ENCODE peak calls at places on chromosomes 3 and 15, in six cellular contexts. X is choroid plexus epithelial cell, S is Peyer's patch, E is GM06990, M is MM.1S, O is fibroblast of the aortic adventitia. D is an unnamed sample.

GRCh38 chr15:64809649-64810498 is 15.6 kb downstream of the PIF1 start:
- DNase-seq in X (peak; percentile 78), S (peak; percentile 79), E (peak; percentile 54), M (peak; percentile 59), O (peak; percentile 74), D (peak; percentile 25)

GRCh38 chr3:184884359-184885017 is 72.5 kb downstream of the VPS8 start:
- DNase-seq in X (no peak), S (no peak), E (peak; percentile 22), M (peak; percentile 73), O (no peak), D (no peak)

GRCh38 chr3:64049136-64049535 is 25.8 kb upstream of the PSMD6 start:
- DNase-seq in X (peak; percentile 5), S (no peak), E (no peak), M (no peak), O (peak; percentile 39), D (no peak)

GRCh38 chr3:89586256-89586655 is 478.8 kb downstream of the EPHA3 start:
- DNase-seq in X (no peak), S (no peak), E (no peak), M (no peak), O (no peak), D (no peak)

GRCh38 chr15:100383302-100384107 is 41.7 kb upstream of the ADAMTS17 start:
- DNase-seq in X (peak; percentile 42), S (no peak), E (no peak), M (peak; percentile 23), O (peak; percentile 2), D (no peak)

GRCh38 chr3:54830658-54831057 is 97.2 kb downstream of the LRTM1 start:
- DNase-seq in X (peak; percentile 56), S (no peak), E (peak; percentile 12), M (peak; percentile 54), O (peak; percentile 9), D (no peak)

GRCh38 chr3:100045696-100046095 is 68.6 kb downstream of the FILIP1L start:
- DNase-seq in X (peak; percentile 98), S (peak; percentile 42), E (no peak), M (no peak), O (peak; percentile 88), D (peak; percentile 96)

GRCh38 chr3:11536132-11536935 is 107.4 kb downstream of the VGLL4 start:
- DNase-seq in X (no peak), S (no peak), E (no peak), M (no peak), O (no peak), D (no peak)

GRCh38 chr15:44647036-44647435 is 16.4 kb downstream of the SPG11 start:
- DNase-seq in X (no peak), S (no peak), E (no peak), M (no peak), O (no peak), D (no peak)

GRCh38 chr15:28873585-28874139 is 12.1 kb upstream of the APBA2 start:
- DNase-seq in X (peak; percentile 56), S (no peak), E (no peak), M (no peak), O (no peak), D (no peak)

GRCh38 chr15:28890711-28891495 is 5.1 kb downstream of the APBA2 start:
- DNase-seq in X (peak; percentile 67), S (no peak), E (no peak), M (no peak), O (no peak), D (no peak)

GRCh38 chr3:149771652-149772271 is 19.5 kb upstream of the COMMD2 start:
- DNase-seq in X (peak; percentile 57), S (peak; percentile 51), E (no peak), M (peak; percentile 15), O (peak; percentile 41), D (no peak)

GRCh38 chr3:71585891-71586809 is 2.6 kb upstream of the FOXP1 start:
- DNase-seq in X (peak; percentile 77), S (no peak), E (no peak), M (peak; percentile 28), O (peak; percentile 78), D (no peak)

GRCh38 chr3:19254189-19254588 is 105.9 kb downstream of the KCNH8 start:
- DNase-seq in X (no peak), S (no peak), E (no peak), M (peak; percentile 58), O (no peak), D (no peak)

GRCh38 chr3:171871392-171872274 is 28.5 kb downstream of the TMEM212 start:
- DNase-seq in X (no peak), S (no peak), E (no peak), M (no peak), O (no peak), D (no peak)

GRCh38 chr3:71089271-71089670 is 494.3 kb downstream of the FOXP1 start:
- DNase-seq in X (no peak), S (no peak), E (no peak), M (no peak), O (no peak), D (no peak)

GRCh38 chr3:170689218-170689874 is 103.5 kb upstream of the SLC7A14 start:
- DNase-seq in X (peak; percentile 85), S (no peak), E (no peak), M (no peak), O (peak; percentile 94), D (peak; percentile 69)

GRCh38 chr3:69320867-69321266 is 65.0 kb downstream of the FRMD4B start:
- DNase-seq in X (no peak), S (no peak), E (peak; percentile 30), M (peak; percentile 70), O (no peak), D (no peak)

GRCh38 chr3:9056581-9056980 is 93.3 kb upstream of the RAD18 start:
- DNase-seq in X (no peak), S (no peak), E (no peak), M (no peak), O (no peak), D (no peak)

GRCh38 chr15:67107014-67107812 is 41.8 kb downstream of the SMAD3 start:
- DNase-seq in X (peak; percentile 98), S (no peak), E (no peak), M (no peak), O (peak; percentile 98), D (peak; percentile 95)

GRCh38 chr15:42371125-42371524 is 11.8 kb downstream of the CAPN3 start:
- DNase-seq in X (peak; percentile 58), S (no peak), E (no peak), M (no peak), O (peak; percentile 29), D (no peak)

GRCh38 chr3:194465920-194466570 is 20.8 kb downstream of the ATP13A3 start:
- DNase-seq in X (no peak), S (no peak), E (no peak), M (no peak), O (no peak), D (no peak)

GRCh38 chr15:61100512-61100911 is 128.6 kb downstream of the RORA start:
- DNase-seq in X (no peak), S (no peak), E (no peak), M (no peak), O (no peak), D (no peak)

GRCh38 chr3:54632281-54632665 is 295.6 kb downstream of the LRTM1 start:
- DNase-seq in X (no peak), S (no peak), E (no peak), M (no peak), O (no peak), D (no peak)

GRCh38 chr15:74783072-74783807 is 1.4 kb downstream of the CSK start:
- DNase-seq in X (peak; percentile 54), S (peak; percentile 70), E (peak; percentile 70), M (peak; percentile 87), O (no peak), D (no peak)

GRCh38 chr15:27483124-27483523 is 512.1 kb downstream of the GABRG3 start:
- DNase-seq in X (no peak), S (no peak), E (no peak), M (no peak), O (no peak), D (no peak)

GRCh38 chr15:27486036-27486435 is 515.1 kb downstream of the GABRG3 start:
- DNase-seq in X (no peak), S (no peak), E (no peak), M (no peak), O (no peak), D (no peak)

GRCh38 chr15:27487846-27488245 is 516.9 kb downstream of the GABRG3 start:
- DNase-seq in X (no peak), S (no peak), E (no peak), M (no peak), O (no peak), D (no peak)

GRCh38 chr15:27486676-27487290 is 515.8 kb downstream of the GABRG3 start:
- DNase-seq in X (no peak), S (no peak), E (no peak), M (no peak), O (no peak), D (no peak)

GRCh38 chr15:27485265-27485664 is 514.3 kb downstream of the GABRG3 start:
- DNase-seq in X (no peak), S (no peak), E (no peak), M (no peak), O (no peak), D (no peak)
- TF ChIP-seq CTCF in X (no peak), S (no peak), E (no peak), M (no peak), O (no peak), D (no peak)

GRCh38 chr3:129975332-129976090 is 991 bp downstream of the TRH start:
- DNase-seq in X (no peak), S (no peak), E (no peak), M (no peak), O (no peak), D (no peak)
- TF ChIP-seq CTCF in X (no peak), S (no peak), E (no peak), M (no peak), O (no peak), D (no peak)

DNA sequence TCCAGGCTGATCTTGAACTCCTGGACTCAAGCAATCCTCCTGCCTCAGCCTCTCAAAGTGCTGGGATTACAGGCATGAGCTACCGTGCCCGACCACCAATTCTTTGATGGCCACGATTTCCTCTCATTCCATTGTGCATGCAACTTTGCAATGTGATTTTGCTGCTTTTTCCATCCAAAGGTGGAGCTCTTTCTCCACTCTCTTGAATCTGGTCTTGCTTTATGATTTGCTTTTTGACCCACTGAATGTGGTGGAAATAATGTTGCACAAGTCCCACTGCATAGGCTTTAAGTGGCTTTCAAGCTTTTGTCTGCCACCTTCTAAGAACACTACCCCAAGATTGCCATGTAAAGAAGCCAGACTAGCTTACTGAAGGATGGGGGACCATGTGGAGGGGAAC is 10.6 kb downstream of the RPS27L start:
- DNase-seq in X (peak; percentile 66), S (no peak), E (no peak), M (no peak), O (no peak), D (no peak)
- TF ChIP-seq CTCF in X (peak; percentile 44), S (no peak), E (no peak), M (no peak), O (peak; percentile 19), D (peak; percentile 12)

GRCh38 chr3:41224120-41224806 is 25.0 kb downstream of the CTNNB1 start:
- DNase-seq in X (peak; percentile 93), S (no peak), E (no peak), M (no peak), O (peak; percentile 97), D (peak; percentile 60)
- TF ChIP-seq CTCF in X (peak; percentile 29), S (no peak), E (no peak), M (no peak), O (peak; percentile 24), D (no peak)

GRCh38 chr15:57640935-57641682 is 49.4 kb downstream of the MYZAP start:
- DNase-seq in X (peak; percentile 60), S (no peak), E (no peak), M (peak; percentile 46), O (peak; percentile 32), D (peak; percentile 3)
- TF ChIP-seq CTCF in X (peak; percentile 54), S (peak; percentile 38), E (peak; percentile 52), M (peak; percentile 32), O (peak; percentile 49), D (peak; percentile 61)

D was measured in AG09319.